ENCODE peak calls at places on chromosomes 6 and 20, in eight cellular contexts. P is right lobe of liver, J is PC-3, L is MCF 10A, F is stomach, M is fibroblast of mammary gland, U is progenitor cell of endocrine pancreas, O is upper lobe of right lung. W is an unnamed sample.

GRCh38 chr6:63807056-63807455 is 171.5 kb downstream of the PHF3 start:
- DNase-seq in J (no peak), P (no peak), U (no peak), F (no peak), O (no peak), M (no peak), L (peak), W (no peak)

GRCh38 chr6:31350551-31350950 is 6.4 kb downstream of the HLA-B start:
- DNase-seq in L (no peak), F (no peak), J (no peak), U (no peak), M (no peak), P (no peak), O (no peak), W (no peak)

GRCh38 chr6:128323011-128323410 is 197.4 kb downstream of the PTPRK start:
- DNase-seq in F (no peak), O (no peak), U (no peak), P (no peak), M (no peak), J (no peak), L (no peak), W (no peak)

GRCh38 chr6:85468326-85468725 is 18.4 kb downstream of the NT5E start:
- DNase-seq in J (no peak), L (no peak), M (peak), P (no peak), F (no peak), U (no peak), O (no peak), W (no peak)

GRCh38 chr6:79538481-79538971 is 1.3 kb upstream of the LCA5 start:
- DNase-seq in J (peak), O (no peak), U (no peak), F (no peak), P (no peak), M (peak), L (peak), W (no peak)

GRCh38 chr6:109009761-109010612 is 84.7 kb downstream of the SESN1 start:
- DNase-seq in M (no peak), U (no peak), O (no peak), F (no peak), P (no peak), J (no peak), L (no peak), W (no peak)

GRCh38 chr6:9308284-9308683 is 872.9 kb upstream of the SLC35B3 start:
- DNase-seq in U (no peak), L (no peak), O (no peak), J (no peak), M (no peak), F (no peak), P (no peak), W (no peak)

GRCh38 chr6:19535351-19535750 is 301.8 kb upstream of the ID4 start:
- DNase-seq in L (peak), P (no peak), F (no peak), J (no peak), O (no peak), M (no peak), U (no peak), W (no peak)

GRCh38 chr6:103273048-103273447 is 1586.7 kb downstream of the HACE1 start:
- DNase-seq in J (peak), U (no peak), O (no peak), L (peak), P (no peak), F (no peak), M (no peak), W (no peak)

GRCh38 chr6:2953098-2953497 is 18.3 kb downstream of the SERPINB6 start:
- DNase-seq in L (no peak), M (no peak), P (no peak), O (no peak), F (peak), U (no peak), J (no peak), W (no peak)

GRCh38 chr20:2005831-2006426 is 12.1 kb upstream of the PDYN start:
- DNase-seq in J (peak), O (peak), L (peak), P (peak), M (peak), U (peak), F (peak), W (peak)

GRCh38 chr6:2982464-2983121 is 11.2 kb upstream of the SERPINB6 start:
- DNase-seq in L (no peak), J (peak), P (peak), M (peak), O (no peak), U (no peak), F (no peak), W (peak)

GRCh38 chr6:33854572-33855030 is 50.8 kb upstream of the MLN start:
- DNase-seq in U (no peak), M (no peak), L (no peak), P (no peak), J (no peak), O (no peak), F (no peak), W (no peak)

GRCh38 chr6:136050475-136050874 is 199.0 kb downstream of the PDE7B start:
- DNase-seq in J (no peak), F (no peak), U (no peak), L (no peak), M (no peak), O (no peak), P (no peak), W (no peak)

GRCh38 chr6:126983779-126984178 is 134.7 kb upstream of the RSPO3 start:
- DNase-seq in M (no peak), O (no peak), P (no peak), J (no peak), L (no peak), U (no peak), F (no peak), W (no peak)

GRCh38 chr6:106097368-106098231 is 11.5 kb downstream of the PRDM1 start:
- DNase-seq in U (no peak), L (peak), J (peak), F (no peak), M (peak), O (no peak), P (no peak), W (no peak)

GRCh38 chr20:11376406-11376805 is 541.3 kb upstream of the BTBD3 start:
- DNase-seq in U (no peak), P (no peak), F (no peak), O (no peak), L (peak), M (no peak), J (no peak), W (no peak)

GRCh38 chr6:19349429-19349828 is 487.7 kb upstream of the ID4 start:
- DNase-seq in F (no peak), L (no peak), M (no peak), P (no peak), U (no peak), J (no peak), O (no peak), W (no peak)

GRCh38 chr6:75201901-75202672 is 3.8 kb downstream of the COL12A1 start:
- DNase-seq in F (no peak), J (no peak), O (no peak), P (no peak), U (peak), M (peak), L (peak), W (no peak)

GRCh38 chr6:121439456-121440250 is 4.2 kb downstream of the GJA1 start:
- DNase-seq in J (no peak), L (no peak), F (no peak), M (no peak), P (no peak), U (no peak), O (no peak), W (no peak)

GRCh38 chr6:7213416-7213815 is 99.6 kb downstream of the SSR1 start:
- DNase-seq in L (no peak), J (no peak), O (no peak), F (no peak), U (no peak), M (no peak), P (no peak), W (no peak)

GRCh38 chr20:62595491-62595890 is 46.8 kb upstream of the SLCO4A1 start:
- DNase-seq in M (peak), F (peak), P (no peak), U (no peak), J (peak), L (peak), O (no peak), W (no peak)

GRCh38 chr6:95574811-95575210 is 2.5 kb upstream of the MANEA start:
- DNase-seq in L (peak), U (no peak), F (no peak), M (peak), O (no peak), J (peak), P (no peak), W (no peak)

GRCh38 chr6:57275384-57275783 is 42.0 kb upstream of the PRIM2 start:
- DNase-seq in O (no peak), F (no peak), J (no peak), U (no peak), L (no peak), M (no peak), P (no peak), W (no peak)

DNA sequence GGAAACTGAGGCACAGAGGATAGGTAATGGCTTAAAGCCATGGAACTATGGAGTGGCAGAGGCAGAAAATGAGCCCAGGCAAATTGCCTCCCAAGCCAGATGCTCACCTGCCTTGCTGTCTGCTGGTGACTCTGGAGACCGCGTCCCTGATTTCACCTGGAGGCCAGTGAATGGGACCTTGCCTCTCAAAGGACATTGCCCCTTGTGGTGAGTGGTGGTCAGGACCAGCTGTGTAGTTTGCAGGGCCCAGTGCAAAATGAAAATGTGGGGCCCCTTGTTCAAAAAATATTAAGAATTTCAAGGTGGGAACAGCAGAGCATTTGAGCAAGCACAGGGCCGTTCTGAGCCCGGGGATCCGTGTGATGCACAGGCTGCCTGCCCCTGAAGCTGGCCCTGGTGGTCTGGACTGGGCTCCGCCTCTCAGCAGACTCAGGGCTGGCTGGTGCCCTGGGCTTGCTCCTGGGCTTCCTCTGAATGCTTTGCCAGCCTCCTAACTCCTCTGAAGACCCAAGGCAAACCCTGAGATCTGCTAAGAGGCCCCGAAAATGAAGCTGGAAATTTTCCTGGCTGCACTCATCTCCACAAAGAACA is 19.8 kb upstream of the KCNG1 start:
- DNase-seq in F (no peak), J (peak), O (peak), U (no peak), M (no peak), L (no peak), P (no peak), W (no peak)
- TF ChIP-seq CTCF in F (no peak), J (peak), O (no peak), U (peak), M (peak), L (no peak), P (no peak), W (peak)

DNA sequence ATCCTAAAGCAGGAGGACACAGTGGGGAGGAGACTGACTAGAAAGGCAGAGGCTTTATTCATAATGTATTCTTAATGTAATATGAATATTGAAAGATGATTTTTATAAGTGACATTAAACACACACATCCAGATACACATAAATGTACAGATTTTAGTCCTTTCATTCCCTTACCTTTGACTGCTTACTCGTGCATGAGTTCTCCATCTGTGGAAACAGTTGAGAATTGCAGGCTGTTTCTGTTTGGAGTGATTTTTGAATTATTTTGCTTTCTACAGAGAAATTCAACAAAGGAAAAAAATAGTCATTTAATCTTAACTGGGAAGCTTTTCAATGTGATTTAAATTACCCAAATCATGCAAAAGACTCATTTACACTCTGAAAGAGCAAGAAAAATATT is 136.5 kb downstream of the RIMS1 start:
- DNase-seq in U (no peak), F (no peak), M (no peak), O (no peak), P (no peak), J (no peak), L (no peak), W (no peak)
- TF ChIP-seq CTCF in U (no peak), F (no peak), M (no peak), O (no peak), P (no peak), J (no peak), L (no peak), W (no peak)

GRCh38 chr6:107185570-107185969 is 70.3 kb upstream of the BEND3 start:
- DNase-seq in U (no peak), M (peak), F (no peak), O (no peak), P (peak), J (peak), L (peak), W (no peak)
- TF ChIP-seq CTCF in U (peak), M (peak), F (no peak), O (peak), P (peak), J (no peak), L (peak), W (peak)

DNA sequence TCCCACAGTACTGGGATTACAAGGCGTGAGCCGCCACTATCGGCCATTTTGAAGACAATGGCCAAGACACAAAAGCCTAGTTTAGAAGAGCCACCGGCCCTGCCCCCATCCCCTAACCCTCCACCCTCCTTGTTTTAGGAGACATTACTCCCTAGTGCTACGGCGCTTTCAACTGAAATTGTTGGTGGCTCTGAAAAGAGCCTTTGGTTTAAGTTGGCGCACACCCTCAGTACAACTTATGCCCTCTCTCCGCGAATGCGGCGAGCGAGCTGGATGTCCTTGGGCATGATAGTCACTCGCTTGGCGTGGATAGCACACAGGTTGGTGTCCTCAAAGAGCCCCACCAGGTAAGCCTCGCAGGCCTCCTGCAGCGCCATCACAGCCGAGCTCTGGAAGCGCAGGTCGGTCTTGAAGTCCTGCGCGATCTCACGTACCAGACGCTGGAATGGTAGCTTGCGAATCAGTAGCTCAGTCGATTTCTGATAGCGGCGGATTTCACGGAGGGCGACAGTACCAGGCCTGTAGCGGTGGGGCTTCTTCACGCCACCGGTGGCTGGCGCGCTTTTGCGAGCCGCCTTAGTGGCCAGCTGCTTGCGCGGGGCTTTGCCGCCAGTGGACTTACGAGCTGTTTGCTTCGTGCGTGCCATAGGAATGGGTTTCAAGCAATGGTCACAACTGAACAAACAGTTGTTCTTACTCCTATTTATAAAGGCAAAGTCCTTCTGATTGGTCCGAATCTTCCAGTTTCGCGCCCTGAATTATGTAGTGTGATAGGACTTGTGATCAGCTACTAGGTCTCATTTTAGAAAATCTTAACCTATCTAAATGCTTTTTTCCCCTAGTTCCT is 114.8 kb upstream of the BTN3A2 start:
- DNase-seq in J (peak), O (peak), M (no peak), P (no peak), U (peak), F (peak), L (peak), W (no peak)
- TF ChIP-seq CTCF in J (peak), O (peak), M (no peak), P (no peak), U (peak), F (no peak), L (peak), W (peak)

W was measured in type B pancreatic cell.